ENCODE peak calls at places on chromosomes 4 and X, in four cellular contexts. H is K562, K is GM12878, I is HepG2. V is an unnamed sample.

GRCh38 chrX:141175786-141176185 is 1.1 kb downstream of the LDOC1 start:
- DNase-seq in H (no peak), I (no peak), K (no peak), V (no peak)

GRCh38 chrX:154712781-154713391 is 38.0 kb downstream of the GAB3 start:
- DNase-seq in K (peak), H (no peak), I (no peak), V (no peak)

GRCh38 chrX:17007134-17007768 is 60.8 kb downstream of the REPS2 start:
- DNase-seq in I (peak), H (peak), K (no peak), V (peak)

GRCh38 chr4:8637456-8637984 is 45.0 kb downstream of the CPZ start:
- DNase-seq in K (no peak), I (no peak), H (no peak), V (no peak)

GRCh38 chr4:30801876-30802275 is 81.7 kb downstream of the PCDH7 start:
- DNase-seq in H (no peak), K (no peak), I (no peak), V (no peak)

GRCh38 chrX:77275392-77275791 is 171.8 kb upstream of the FGF16 start:
- DNase-seq in K (no peak), H (no peak), I (no peak), V (no peak)

GRCh38 chr4:157128395-157128794 is 52.4 kb downstream of the GLRB start:
- DNase-seq in I (no peak), H (no peak), K (no peak), V (peak)

GRCh38 chr4:103075894-103076776 is at the start of gene SLC9B2:
- DNase-seq in K (no peak), I (peak), H (peak), V (peak)

GRCh38 chr4:185682236-185682635 is 129.8 kb downstream of the SORBS2 start:
- DNase-seq in I (no peak), H (no peak), K (no peak), V (no peak)

GRCh38 chr4:11698846-11699590 is 270.3 kb upstream of the HS3ST1 start:
- DNase-seq in I (no peak), H (no peak), K (no peak), V (no peak)

GRCh38 chr4:67019670-67020069 is 525.6 kb downstream of the CENPC start:
- DNase-seq in K (no peak), I (no peak), H (no peak), V (no peak)

GRCh38 chrX:45900751-45901150 is 644.5 kb downstream of the ZNF674 start:
- DNase-seq in H (no peak), I (no peak), K (no peak), V (no peak)

GRCh38 chrX:78168065-78168464 is 28.6 kb upstream of the TAF9B start:
- DNase-seq in K (no peak), I (no peak), H (no peak), V (no peak)

GRCh38 chrX:72621619-72622485 is 49.2 kb upstream of the HDAC8 start:
- DNase-seq in H (no peak), I (no peak), K (peak), V (no peak)

GRCh38 chrX:78957768-78958130 is 12.6 kb downstream of the P2RY10 start:
- DNase-seq in I (no peak), H (no peak), K (peak), V (no peak)

GRCh38 chr4:42474406-42474805 is 77.1 kb downstream of the SHISA3 start:
- DNase-seq in I (no peak), K (no peak), H (no peak), V (no peak)

GRCh38 chr4:686371-687040 is 2.4 kb downstream of the SLC49A3 start:
- DNase-seq in I (no peak), K (no peak), H (no peak), V (no peak)

GRCh38 chrX:1105671-1106419 is 106.6 kb downstream of the CRLF2 start:
- DNase-seq in K (no peak), I (no peak), H (no peak), V (no peak)

GRCh38 chr4:108213308-108213707 is 44.6 kb upstream of the LEF1 start:
- DNase-seq in H (no peak), I (no peak), K (no peak), V (no peak)

GRCh38 chr4:108555701-108556100 is 64.7 kb upstream of the RPL34 start:
- DNase-seq in I (no peak), K (no peak), H (no peak), V (no peak)

GRCh38 chrX:40177942-40178715 is 80.4 kb upstream of the BCOR start:
- DNase-seq in H (no peak), I (no peak), K (no peak), V (no peak)

GRCh38 chrX:150375243-150375642 is 12.1 kb downstream of the MAMLD1 start:
- DNase-seq in H (no peak), I (no peak), K (no peak), V (no peak)

GRCh38 chrX:150371877-150372276 is 8.8 kb downstream of the MAMLD1 start:
- DNase-seq in I (no peak), K (no peak), H (no peak), V (no peak)

GRCh38 chrX:150370589-150371312 is 7.6 kb downstream of the MAMLD1 start:
- DNase-seq in K (no peak), H (no peak), I (no peak), V (no peak)

GRCh38 chrX:150372280-150372679 is 9.2 kb downstream of the MAMLD1 start:
- DNase-seq in H (no peak), I (no peak), K (no peak), V (no peak)

GRCh38 chrX:150372756-150373155 is 9.6 kb downstream of the MAMLD1 start:
- DNase-seq in H (no peak), K (no peak), I (no peak), V (no peak)
- TF ChIP-seq FOXM1 in H (no peak), K (no peak), I (no peak), V (no peak)

DNA sequence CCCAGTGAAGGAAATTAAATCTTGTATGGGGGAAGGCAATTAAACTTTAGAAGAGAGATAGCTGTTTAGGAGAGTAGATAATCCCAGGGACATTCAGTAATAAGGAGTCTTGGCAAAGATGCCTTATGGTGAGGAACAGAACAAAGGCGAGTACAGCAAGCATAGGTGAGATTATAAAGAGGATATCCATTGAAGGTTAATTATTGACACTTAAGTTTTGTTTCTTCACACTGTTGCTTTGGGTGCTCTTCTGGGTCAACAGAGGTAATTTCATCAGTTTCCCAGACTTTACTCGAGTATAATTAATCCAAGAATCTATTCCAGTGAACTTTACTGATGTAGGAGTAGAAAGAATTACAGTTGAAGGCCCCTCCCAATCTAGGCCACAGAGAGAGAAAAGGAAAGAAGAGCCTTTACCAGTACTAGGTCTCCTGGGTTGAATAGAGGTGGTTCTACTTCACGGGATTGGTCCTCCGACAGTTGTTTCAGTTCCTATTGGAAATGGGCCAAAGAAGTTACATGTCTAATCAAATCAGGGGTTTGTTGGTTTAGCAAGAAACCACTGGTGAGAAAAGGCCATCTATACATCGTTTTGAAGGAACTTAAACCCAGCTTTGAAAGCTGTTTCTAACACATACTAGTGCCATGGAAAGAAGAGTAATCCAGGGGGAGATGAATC is 27.2 kb downstream of the EPGN start:
- DNase-seq in H (no peak), I (no peak), K (peak), V (no peak)
- H3K9ac ChIP-seq in H (no peak), I (no peak), K (no peak), V (no peak)

DNA sequence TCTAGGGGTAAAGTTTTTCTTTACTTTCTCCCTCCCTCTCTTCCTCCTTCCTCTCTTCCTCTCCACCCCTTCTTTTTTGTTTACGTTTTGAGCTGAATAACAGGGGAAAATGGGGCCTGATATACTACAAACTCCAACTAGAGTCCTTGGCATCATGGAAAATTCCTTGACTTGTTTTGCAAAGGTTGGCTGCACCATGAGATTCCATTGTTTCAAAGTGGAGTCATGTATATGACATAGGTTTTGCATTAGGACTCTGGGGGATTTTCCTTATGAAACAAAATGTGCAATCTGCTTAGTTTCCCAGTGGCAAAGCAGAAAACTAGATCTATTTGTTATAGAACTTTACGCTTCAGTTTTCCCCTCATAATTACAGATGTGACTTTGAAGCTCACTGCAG is 233.5 kb upstream of the PGRMC2 start:
- DNase-seq in H (no peak), I (peak), K (no peak), V (no peak)
- TF ChIP-seq FOXM1 in H (no peak), I (no peak), K (no peak), V (no peak)

GRCh38 chr4:3303445-3303824 is 10.6 kb downstream of the RGS12 start:
- DNase-seq in K (no peak), H (no peak), I (no peak), V (no peak)
- H3K9ac ChIP-seq in K (no peak), H (no peak), I (no peak), V (no peak)

DNA sequence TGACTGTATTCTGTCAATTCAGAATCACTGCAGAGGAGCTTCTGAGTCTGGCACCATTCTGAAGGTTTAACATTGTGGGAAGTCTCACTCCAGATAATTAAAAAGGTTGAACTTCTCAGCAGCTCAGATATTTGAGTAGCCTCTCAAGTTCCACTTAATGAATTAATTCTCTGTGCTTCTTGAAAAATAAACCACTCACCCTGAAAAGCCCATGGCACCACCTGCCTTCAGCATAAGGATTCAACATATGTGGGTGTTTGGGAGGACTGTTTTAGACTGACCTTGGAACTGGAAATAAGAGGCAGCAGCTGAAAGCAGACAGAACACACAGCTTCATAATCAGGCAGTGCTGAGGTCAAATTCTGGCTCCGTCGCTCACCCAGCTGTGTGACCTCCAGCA is 100.6 kb downstream of the KCNIP4 start:
- DNase-seq in I (no peak), K (no peak), H (no peak), V (no peak)
- TF ChIP-seq FOXM1 in I (no peak), K (no peak), H (no peak), V (no peak)

DNA sequence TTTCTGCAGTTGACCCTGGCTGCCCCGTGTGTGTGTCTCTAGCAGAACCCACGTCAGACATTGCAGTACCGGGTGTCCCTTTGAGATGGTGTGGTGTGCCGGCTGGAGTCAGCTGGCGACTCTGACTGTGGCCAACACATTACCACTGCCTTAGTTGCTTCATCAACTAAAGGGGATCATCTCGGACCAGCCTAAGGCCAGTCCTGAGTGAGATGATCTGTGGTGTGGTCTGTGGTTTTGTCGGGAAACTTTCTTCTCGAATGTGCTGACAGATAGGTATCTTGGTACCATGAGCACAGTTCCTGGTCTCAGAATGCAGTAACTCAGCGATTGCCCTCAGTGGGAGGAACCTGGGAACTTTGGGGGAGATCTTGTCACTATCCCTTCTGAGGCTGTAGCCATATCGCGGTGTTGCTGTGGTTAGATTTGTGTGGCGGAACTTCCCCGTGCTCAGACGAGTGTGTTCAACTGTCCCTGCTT is 15.8 kb downstream of the TBC1D14 start:
- DNase-seq in I (no peak), H (peak), K (no peak), V (no peak)
- H3K9ac ChIP-seq in I (no peak), H (no peak), K (no peak), V (no peak)

GRCh38 chrX:39168609-39169008 is 367.4 kb downstream of the MID1IP1 start:
- DNase-seq in I (no peak), H (no peak), K (no peak), V (no peak)
- TF ChIP-seq FOXM1 in I (no peak), H (no peak), K (no peak), V (no peak)

GRCh38 chr4:163603246-163603645 is 108.8 kb downstream of the TMA16 start:
- DNase-seq in K (no peak), I (no peak), H (no peak), V (no peak)

GRCh38 chr4:163595590-163595989 is 101.1 kb downstream of the TMA16 start:
- DNase-seq in H (no peak), K (no peak), I (no peak), V (no peak)

GRCh38 chr4:163600731-163601130 is 106.2 kb downstream of the TMA16 start:
- DNase-seq in I (no peak), K (no peak), H (no peak), V (no peak)

GRCh38 chr4:163598489-163598888 is 104.0 kb downstream of the TMA16 start:
- DNase-seq in I (no peak), H (no peak), K (no peak), V (no peak)

GRCh38 chr4:163598028-163598427 is 103.5 kb downstream of the TMA16 start:
- DNase-seq in K (peak), I (no peak), H (no peak), V (no peak)
- H3K9ac ChIP-seq in K (no peak), I (no peak), H (no peak), V (no peak)

GRCh38 chr4:2832309-2832980 is 11.2 kb upstream of the ADD1 start:
- DNase-seq in K (no peak), H (no peak), I (no peak), V (peak)
- TF ChIP-seq FOXM1 in K (no peak), H (no peak), I (no peak), V (no peak)